ENCODE peak calls at places on chromosomes 11 and 22, in four cellular contexts. I is GM12878, O is K562, Y is HepG2. T is an unnamed sample.

GRCh38 chr11:64456509-64457320 is 97.8 kb downstream of the RPS6KA4 start:
- DNase-seq in I (no peak), O (no peak), Y (no peak), T (no peak)

GRCh38 chr11:14519692-14520085 is 497 bp downstream of the PSMA1 start:
- DNase-seq in I (peak), O (no peak), Y (no peak), T (no peak)

GRCh38 chr11:111833524-111833923 is 37.9 kb downstream of the ALG9 start:
- DNase-seq in I (no peak), O (no peak), Y (peak), T (no peak)

GRCh38 chr22:49413551-49413950 is 414.1 kb downstream of the BRD1 start:
- DNase-seq in I (no peak), O (no peak), Y (no peak), T (no peak)

GRCh38 chr11:30758012-30758411 is 171.9 kb upstream of the MPPED2 start:
- DNase-seq in I (no peak), O (no peak), Y (no peak), T (no peak)

GRCh38 chr11:38543311-38543710 is 1945.3 kb upstream of the RAG2 start:
- DNase-seq in I (no peak), O (no peak), Y (no peak), T (no peak)

GRCh38 chr22:44676441-44677298 is 25.3 kb upstream of the PRR5 start:
- DNase-seq in I (no peak), O (peak), Y (peak), T (no peak)

GRCh38 chr11:1457326-1457680 is 29.3 kb downstream of the MOB2 start:
- DNase-seq in I (no peak), O (no peak), Y (no peak), T (no peak)

GRCh38 chr11:66107600-66108151 is 37.6 kb downstream of the PACS1 start:
- DNase-seq in I (no peak), O (no peak), Y (no peak), T (no peak)

GRCh38 chr11:108218455-108218854 is 4.0 kb downstream of the NPAT start:
- DNase-seq in I (no peak), O (no peak), Y (no peak), T (no peak)

GRCh38 chr11:102957953-102958352 is 2.4 kb upstream of the MMP13 start:
- DNase-seq in I (no peak), O (no peak), Y (no peak), T (no peak)

GRCh38 chr11:20604295-20604803 is 4.9 kb downstream of the SLC6A5 start:
- DNase-seq in I (no peak), O (no peak), Y (no peak), T (peak)

GRCh38 chr11:63574856-63575602 is 11.8 kb upstream of the PLAAT2 start:
- DNase-seq in I (no peak), O (no peak), Y (peak), T (no peak)

GRCh38 chr11:89457190-89457589 is 34.0 kb downstream of the NOX4 start:
- DNase-seq in I (no peak), O (no peak), Y (no peak), T (no peak)

GRCh38 chr11:128174465-128175101 is 412.8 kb downstream of the ETS1 start:
- DNase-seq in I (no peak), O (no peak), Y (no peak), T (peak)

GRCh38 chr11:34223021-34223813 is 117.8 kb downstream of the NAT10 start:
- DNase-seq in I (no peak), O (no peak), Y (no peak), T (no peak)

GRCh38 chr11:78313898-78314297 is 103.7 kb downstream of the GAB2 start:
- DNase-seq in I (no peak), O (no peak), Y (no peak), T (no peak)

GRCh38 chr11:110089617-110090282 is 3.4 kb upstream of the ZC3H12C start:
- DNase-seq in I (no peak), O (no peak), Y (no peak), T (no peak)

GRCh38 chr11:95831198-95831883 is 41.0 kb downstream of the CEP57 start:
- DNase-seq in I (no peak), O (no peak), Y (no peak), T (no peak)

GRCh38 chr11:16789061-16789415 is 50.6 kb downstream of the C11orf58 start:
- DNase-seq in I (no peak), O (no peak), Y (no peak), T (no peak)

DNA sequence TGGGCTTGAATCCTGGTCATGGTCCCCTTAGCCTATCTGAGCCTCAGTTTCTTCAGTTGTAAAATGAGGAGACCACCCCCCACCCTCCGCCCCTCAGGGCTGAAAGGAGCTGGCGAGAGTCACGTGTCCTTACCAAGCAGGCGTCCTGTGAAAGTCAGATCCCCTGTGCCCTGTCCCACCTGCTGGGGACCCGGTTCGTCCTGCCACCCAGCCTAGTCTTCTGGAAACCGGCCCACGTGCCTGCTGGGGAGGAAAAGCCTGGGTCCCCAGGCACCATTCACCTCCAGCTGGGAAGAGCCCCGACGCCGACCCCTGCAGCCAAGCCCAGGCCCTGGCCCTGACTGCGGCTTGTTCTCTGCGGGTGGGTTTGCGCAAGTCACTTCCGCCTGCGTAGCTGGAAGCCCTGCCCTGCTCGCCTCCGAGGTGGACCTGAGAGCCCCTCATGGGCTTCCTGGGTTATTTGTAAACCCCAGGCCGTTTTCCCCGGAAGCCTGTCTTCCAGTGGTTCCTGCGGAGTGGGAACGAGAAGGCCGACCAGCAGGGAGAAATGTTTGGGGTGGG is 679 bp upstream of the SSH3 start:
- DNase-seq in I (no peak), O (no peak), Y (no peak), T (peak)
- TF ChIP-seq ETV6 in I (no peak), O (no peak), Y (no peak), T (peak)

GRCh38 chr11:87926250-87926970 is 248.8 kb downstream of the RAB38 start:
- DNase-seq in I (no peak), O (no peak), Y (no peak), T (no peak)
- TF ChIP-seq ESRRA in I (no peak), O (no peak), Y (no peak), T (no peak)

GRCh38 chr11:44816761-44817160 is 90.0 kb downstream of the TSPAN18 start:
- DNase-seq in I (no peak), O (no peak), Y (no peak), T (no peak)

GRCh38 chr11:44818110-44818509 is 91.3 kb downstream of the TSPAN18 start:
- DNase-seq in I (no peak), O (no peak), Y (no peak), T (no peak)

GRCh38 chr11:44815917-44816456 is 89.2 kb downstream of the TSPAN18 start:
- DNase-seq in I (no peak), O (no peak), Y (no peak), T (no peak)

GRCh38 chr11:44814881-44815592 is 88.3 kb downstream of the TSPAN18 start:
- DNase-seq in I (no peak), O (no peak), Y (no peak), T (no peak)

DNA sequence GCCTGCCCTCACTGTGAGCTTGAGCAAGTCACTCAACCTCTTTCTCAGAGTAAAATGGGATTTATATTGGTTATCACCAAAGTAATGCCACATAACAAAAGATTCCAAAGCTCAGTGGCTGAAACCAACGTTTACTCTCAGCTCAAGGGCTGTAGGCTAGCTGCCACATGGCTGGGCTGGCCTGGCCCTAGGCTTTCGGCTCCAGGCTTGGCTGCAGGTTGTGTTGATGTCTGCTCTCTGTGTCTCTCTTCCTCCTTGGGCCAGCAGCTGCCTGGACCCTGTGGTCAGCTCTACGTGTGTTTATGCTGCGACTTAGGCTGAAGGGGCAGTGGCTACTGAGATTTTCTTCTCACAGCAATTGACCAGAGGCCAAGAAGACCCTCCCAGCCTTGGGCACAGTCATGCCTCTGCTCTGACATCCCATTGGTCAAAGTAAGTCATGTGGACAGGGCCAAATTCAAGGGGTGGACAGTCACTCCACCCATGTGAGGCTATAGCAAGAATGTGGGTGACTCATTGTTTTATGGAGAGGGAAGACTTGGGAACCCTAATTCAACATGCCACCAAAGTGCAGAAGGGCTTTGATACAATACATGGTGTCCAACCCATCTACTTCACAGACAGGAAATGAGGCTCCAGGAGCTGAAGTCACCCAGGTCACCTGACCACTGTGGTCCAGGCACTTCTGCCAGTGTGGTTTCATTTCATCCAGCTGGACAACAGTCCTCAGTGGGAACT is 90.6 kb downstream of the TSPAN18 start:
- DNase-seq in I (no peak), O (no peak), Y (no peak), T (no peak)
- TF ChIP-seq ETV6 in I (no peak), O (no peak), Y (no peak), T (no peak)

GRCh38 chr11:46697303-46697702 is 3.1 kb downstream of the ARHGAP1 start:
- DNase-seq in I (no peak), O (no peak), Y (no peak), T (no peak)
- TF ChIP-seq ESRRA in I (no peak), O (no peak), Y (no peak), T (no peak)

GRCh38 chr11:119337581-119338317 is 2.9 kb downstream of the C1QTNF5 start:
- DNase-seq in I (no peak), O (peak), Y (no peak), T (peak)
- TF ChIP-seq ETV6 in I (no peak), O (no peak), Y (no peak), T (no peak)

DNA sequence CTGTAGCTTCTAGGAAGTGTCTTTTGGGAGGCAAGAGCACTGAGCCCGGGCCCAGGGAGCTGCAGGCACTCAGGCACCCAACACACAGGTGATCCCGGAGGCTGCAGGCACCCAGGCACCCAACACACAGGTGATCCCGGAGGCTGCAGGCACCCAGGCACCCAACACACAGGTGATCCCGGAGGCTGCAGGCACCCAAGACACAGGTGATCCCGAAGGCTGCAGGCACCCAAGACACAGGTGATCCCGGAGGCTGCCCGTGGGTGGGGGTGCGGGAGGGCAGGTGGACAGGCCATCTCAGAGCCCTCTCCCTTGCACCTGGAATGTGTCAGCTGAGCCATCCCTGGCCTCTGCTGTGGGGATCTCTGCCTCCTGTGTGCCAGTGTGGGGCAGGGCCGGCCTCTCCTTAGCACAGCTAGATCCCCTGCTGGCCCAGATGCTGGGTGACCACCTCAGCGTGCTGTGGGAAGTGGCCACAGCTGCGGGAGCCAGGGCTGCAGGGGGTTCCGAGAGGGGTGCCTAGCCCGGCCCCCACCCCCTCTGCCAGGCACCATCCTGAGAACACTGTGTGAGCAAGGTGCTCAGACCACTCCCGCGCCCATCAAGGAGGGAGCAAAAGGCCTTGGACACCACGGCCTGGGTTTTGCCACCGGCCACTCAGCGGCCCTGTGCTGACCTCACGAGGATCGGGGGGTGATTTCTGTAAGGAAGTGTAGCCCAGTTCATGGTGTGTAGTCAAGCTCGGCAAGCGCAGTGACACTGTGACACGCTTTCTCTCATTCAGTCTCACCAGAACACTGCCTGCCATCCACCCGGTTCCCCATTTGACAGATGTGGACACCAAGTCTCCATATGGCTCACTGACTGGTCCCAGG is 14.2 kb downstream of the MRGPRG start:
- DNase-seq in I (no peak), O (no peak), Y (no peak), T (no peak)
- TF ChIP-seq ESRRA in I (no peak), O (no peak), Y (no peak), T (no peak)

GRCh38 chr11:23973244-23973643 is 523.6 kb upstream of the LUZP2 start:
- DNase-seq in I (no peak), O (no peak), Y (no peak), T (no peak)
- TF ChIP-seq ETV6 in I (no peak), O (no peak), Y (no peak), T (no peak)

DNA sequence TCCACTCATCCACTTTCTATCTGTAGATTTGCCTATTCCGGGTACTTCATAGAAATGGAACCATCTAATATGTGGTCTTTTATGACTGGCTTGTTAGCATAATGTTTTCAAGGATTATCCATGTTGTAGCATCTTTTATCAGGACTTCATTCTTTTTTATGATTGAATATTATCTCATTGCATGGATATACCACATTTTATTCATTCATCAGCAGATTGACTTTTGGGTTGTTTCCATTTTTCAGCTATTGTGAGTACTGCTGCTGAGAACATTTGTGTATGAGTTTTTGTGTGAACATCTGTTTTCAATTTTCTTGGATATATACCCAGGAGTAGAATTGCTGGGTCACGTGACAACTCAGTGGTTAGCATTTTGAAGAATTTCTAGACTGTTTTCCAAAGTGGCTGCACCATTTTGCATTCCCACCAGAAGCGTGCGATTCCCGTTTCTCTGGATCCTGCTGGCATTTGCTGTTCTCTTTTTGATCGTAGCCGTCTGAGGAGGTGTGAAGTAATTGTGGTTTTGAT is 8.9 kb downstream of the DERL3 start:
- DNase-seq in I (no peak), O (no peak), Y (no peak), T (no peak)
- TF ChIP-seq ESRRA in I (no peak), O (no peak), Y (no peak), T (no peak)

DNA sequence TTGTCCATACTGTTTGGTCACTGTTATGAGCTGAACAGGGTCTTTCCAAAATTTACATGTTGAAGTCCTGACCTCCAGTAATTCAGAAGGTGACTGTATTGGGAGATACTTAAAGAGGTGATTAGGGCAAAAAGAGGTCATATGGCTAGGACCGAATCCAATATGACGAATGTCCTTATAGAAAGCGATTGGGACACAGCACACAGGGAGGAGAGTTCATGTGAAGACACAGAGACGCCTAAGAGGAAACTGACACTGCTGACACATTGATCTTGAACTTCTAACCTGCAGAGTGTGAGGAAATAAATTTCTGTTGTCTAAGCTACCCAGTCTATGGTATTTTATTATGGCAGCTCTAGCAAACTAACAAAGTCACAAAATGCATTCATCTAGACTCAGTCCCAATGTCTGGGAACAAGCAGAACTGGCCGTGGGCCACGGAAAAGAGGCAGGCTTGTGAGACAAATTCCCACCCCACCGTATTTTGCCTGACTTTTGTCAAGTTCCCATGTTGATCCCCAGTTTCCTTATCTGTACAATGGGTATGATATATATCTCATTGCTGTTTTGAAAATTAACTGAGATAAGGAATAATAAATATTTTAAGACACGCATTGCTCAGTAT is 295.0 kb downstream of the NTM start:
- DNase-seq in I (no peak), O (no peak), Y (no peak), T (no peak)
- TF ChIP-seq ETV6 in I (no peak), O (no peak), Y (no peak), T (no peak)